ENCODE peak calls at places on chromosomes 1 and 21, in eight cellular contexts. B is tibial artery; L is heart right ventricle; Q is pancreas; C is IMR-90; E is transverse colon; D is CD8-positive, alpha-beta memory T cell; U is substantia nigra. H is an unnamed sample.

GRCh38 chr1:199273837-199274379 is 635.1 kb downstream of the PTPRC start:
- DNase-seq in Q (peak), B (no peak), D (no peak), L (no peak), U (no peak), C (peak), E (no peak), H (no peak)

GRCh38 chr1:234603221-234604204 is 6.5 kb downstream of the IRF2BP2 start:
- DNase-seq in Q (no peak), L (no peak), U (no peak), E (no peak), B (no peak), C (peak), D (no peak), H (no peak)

GRCh38 chr1:59142663-59143487 is 154.0 kb upstream of the FGGY start:
- DNase-seq in U (no peak), B (peak), Q (no peak), L (no peak), C (peak), E (no peak), D (no peak), H (no peak)

GRCh38 chr1:151251656-151252470 is 2.7 kb upstream of the PSMD4 start:
- DNase-seq in E (peak), Q (peak), L (peak), D (peak), C (peak), B (peak), U (no peak), H (no peak)

GRCh38 chr1:223189903-223190724 is 47.1 kb upstream of the TLR5 start:
- DNase-seq in Q (no peak), U (no peak), L (no peak), D (peak), C (peak), E (no peak), B (no peak), H (no peak)

GRCh38 chr1:92907949-92908684 is 53.1 kb downstream of the DIPK1A start:
- DNase-seq in C (peak), U (no peak), E (no peak), L (no peak), D (no peak), Q (no peak), B (no peak), H (no peak)

GRCh38 chr1:41918450-41919043 is at the start of gene HIVEP3:
- DNase-seq in L (no peak), C (no peak), U (no peak), D (no peak), B (no peak), Q (no peak), E (no peak), H (peak)

GRCh38 chr1:24472527-24473251 is 29.9 kb upstream of the RCAN3 start:
- DNase-seq in D (no peak), L (no peak), Q (peak), B (no peak), U (no peak), E (no peak), C (no peak), H (no peak)

GRCh38 chr1:67236277-67236676 is 70.0 kb downstream of the IL23R start:
- DNase-seq in L (no peak), E (no peak), D (no peak), B (no peak), C (no peak), Q (no peak), U (no peak), H (no peak)

GRCh38 chr1:54413295-54413694 is 7.1 kb upstream of the SSBP3 start:
- DNase-seq in D (no peak), Q (no peak), L (peak), C (peak), E (peak), B (no peak), U (no peak), H (no peak)

GRCh38 chr21:29258626-29259335 is 39.9 kb upstream of the BACH1 start:
- DNase-seq in C (peak), D (no peak), U (no peak), E (no peak), Q (no peak), L (no peak), B (no peak), H (no peak)

GRCh38 chr1:30242722-30243465 is 480.5 kb downstream of the MATN1 start:
- DNase-seq in D (no peak), U (no peak), Q (no peak), B (no peak), C (no peak), L (no peak), E (no peak), H (no peak)

GRCh38 chr21:46477765-46478164 is 19.1 kb downstream of the DIP2A start:
- DNase-seq in C (peak), L (no peak), U (no peak), B (no peak), E (no peak), Q (no peak), D (no peak), H (no peak)

DNA sequence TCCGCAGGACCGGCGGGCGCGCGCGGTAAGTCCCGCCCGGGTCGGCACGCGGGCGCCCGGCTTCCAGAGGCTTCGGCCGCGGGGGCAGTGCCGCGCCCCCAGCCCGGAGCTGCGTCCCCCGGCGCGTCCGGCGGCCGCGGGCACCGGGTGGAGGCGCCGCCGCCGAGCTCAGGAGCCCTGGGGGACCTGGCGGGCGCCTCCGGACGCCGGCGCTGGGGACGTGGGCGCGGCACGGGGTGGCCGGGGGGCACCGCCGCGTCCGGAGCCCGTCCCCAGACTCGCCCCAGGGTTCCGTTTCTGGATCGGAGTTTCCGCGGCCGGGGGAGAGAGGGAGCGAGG is 280 bp downstream of the NBL1 start:
- DNase-seq in E (no peak), D (no peak), Q (no peak), U (no peak), L (no peak), B (no peak), C (no peak), H (no peak)
- H3K27ac ChIP-seq in E (peak), D (no peak), Q (peak), U (peak), L (peak), B (peak), C (peak), H (no peak)

GRCh38 chr21:32007461-32007860 is 134.6 kb downstream of the HUNK start:
- DNase-seq in U (no peak), L (no peak), B (no peak), C (peak), D (no peak), Q (no peak), E (no peak), H (no peak)
- H3K27ac ChIP-seq in U (no peak), L (no peak), B (no peak), C (no peak), D (no peak), Q (no peak), E (no peak), H (no peak)

GRCh38 chr1:36653850-36654249 is 171.1 kb upstream of the CSF3R start:
- DNase-seq in D (no peak), L (peak), B (no peak), Q (no peak), E (no peak), U (peak), C (peak), H (peak)
- H3K27ac ChIP-seq in D (no peak), L (no peak), B (no peak), Q (no peak), E (no peak), U (peak), C (no peak), H (peak)

DNA sequence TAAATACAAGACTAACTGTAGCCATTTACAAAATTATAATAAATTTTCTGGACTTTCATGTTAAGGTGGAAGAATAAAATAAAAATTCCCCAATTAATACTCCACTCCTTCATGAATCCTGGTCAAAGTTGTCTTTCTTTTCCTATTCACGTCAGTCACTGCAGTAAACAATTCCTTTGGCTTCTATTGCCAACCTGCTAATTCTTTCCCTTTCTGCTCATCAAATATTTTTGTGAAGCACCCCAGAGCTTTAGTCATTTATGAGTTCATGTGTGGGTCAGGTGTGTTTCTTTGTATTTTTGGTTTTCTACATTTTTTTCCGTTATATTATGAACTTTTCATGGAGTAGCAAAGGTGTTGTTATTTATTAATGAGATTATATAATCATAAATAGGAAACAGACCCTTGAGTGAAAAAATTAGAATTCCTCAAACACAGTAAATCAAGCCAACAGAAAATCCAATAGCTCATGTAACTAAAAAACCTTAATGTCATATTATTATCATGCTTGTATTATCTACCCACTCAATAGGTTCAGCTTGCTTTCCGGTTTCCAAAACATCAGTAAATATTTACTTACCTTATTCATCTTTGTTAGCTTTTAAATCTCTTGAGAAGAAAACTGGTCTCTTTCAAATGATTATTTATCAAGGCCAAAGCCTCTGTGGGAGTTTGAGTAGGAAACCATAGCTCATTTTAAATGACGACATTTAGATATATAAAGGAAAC is 29.6 kb upstream of the PLA2G4A start:
- DNase-seq in U (no peak), Q (no peak), B (no peak), C (no peak), D (no peak), L (no peak), E (no peak), H (no peak)
- H3K27ac ChIP-seq in U (no peak), Q (no peak), B (no peak), C (no peak), D (no peak), L (no peak), E (no peak), H (no peak)

DNA sequence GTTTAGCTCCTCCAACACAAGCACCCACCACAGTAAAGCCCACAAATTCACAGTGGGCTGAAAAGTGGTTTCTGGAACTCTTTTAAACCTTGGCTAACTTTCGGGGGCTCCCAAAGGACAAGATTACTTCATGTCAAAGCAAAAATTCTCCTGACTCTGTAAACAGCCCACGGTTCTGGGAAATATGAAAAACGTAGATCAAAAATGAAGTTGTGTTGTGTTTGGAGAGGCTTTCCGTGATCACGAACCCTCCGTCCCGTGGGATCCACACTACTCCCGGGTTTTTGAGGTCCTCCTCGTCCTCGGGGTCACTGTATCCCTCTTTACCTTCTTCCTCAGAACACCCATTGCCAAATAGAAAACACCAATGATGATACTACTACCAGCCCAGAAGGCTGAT is 159.0 kb upstream of the RUNX1 start:
- DNase-seq in E (no peak), D (no peak), U (no peak), B (peak), L (peak), Q (no peak), C (no peak), H (no peak)
- H3K27ac ChIP-seq in E (no peak), D (no peak), U (no peak), B (peak), L (peak), Q (no peak), C (peak), H (no peak)

GRCh38 chr1:46558966-46559365 is 7.5 kb upstream of the KNCN start:
- DNase-seq in Q (no peak), L (no peak), E (no peak), C (no peak), D (no peak), U (no peak), B (no peak), H (no peak)
- H3K27ac ChIP-seq in Q (no peak), L (no peak), E (no peak), C (no peak), D (no peak), U (no peak), B (no peak), H (peak)

GRCh38 chr21:17611414-17612022 is 1.2 kb downstream of the BTG3 start:
- DNase-seq in U (peak), B (peak), Q (peak), E (peak), L (peak), D (peak), C (peak), H (peak)
- H3K27ac ChIP-seq in U (peak), B (peak), Q (peak), E (peak), L (peak), D (peak), C (peak), H (peak)

GRCh38 chr1:26531651-26532131 is 2.1 kb downstream of the RPS6KA1 start:
- DNase-seq in U (no peak), E (peak), D (no peak), Q (peak), C (no peak), L (no peak), B (no peak), H (no peak)

GRCh38 chr1:26535201-26535600 is 5.6 kb downstream of the RPS6KA1 start:
- DNase-seq in D (no peak), E (peak), C (no peak), U (no peak), Q (no peak), L (no peak), B (no peak), H (no peak)

GRCh38 chr1:26536521-26536920 is 7.0 kb downstream of the RPS6KA1 start:
- DNase-seq in U (no peak), E (no peak), D (no peak), L (no peak), Q (no peak), C (no peak), B (no peak), H (no peak)

GRCh38 chr1:26536081-26536480 is 6.5 kb downstream of the RPS6KA1 start:
- DNase-seq in U (no peak), Q (no peak), D (no peak), C (no peak), B (no peak), E (no peak), L (no peak), H (no peak)

GRCh38 chr1:26533951-26534514 is 4.5 kb downstream of the RPS6KA1 start:
- DNase-seq in L (no peak), B (no peak), D (no peak), C (no peak), U (no peak), Q (no peak), E (no peak), H (no peak)
- H3K27ac ChIP-seq in L (no peak), B (no peak), D (no peak), C (no peak), U (peak), Q (no peak), E (peak), H (peak)

GRCh38 chr1:68623700-68624099 is 126.8 kb upstream of the DEPDC1 start:
- DNase-seq in Q (no peak), L (peak), U (no peak), C (no peak), E (no peak), B (no peak), D (no peak), H (no peak)
- H3K27ac ChIP-seq in Q (no peak), L (peak), U (no peak), C (no peak), E (no peak), B (no peak), D (no peak), H (no peak)

H was measured in caudate nucleus.